ENCODE peak calls at places on chromosomes 4 and X, in ten cellular contexts. L is sigmoid colon, V is fibroblast of lung, K is small intestine, P is GM23338, M is ascending aorta, G is Peyer's patch, O is IMR-90, F is heart right ventricle, Q is H9. I is an unnamed sample.

GRCh38 chr4:10688827-10689226 is 4.3 kb upstream of the CLNK start:
- DNase-seq in L (no peak), V (no peak), K (no peak), P (no peak), M (no peak), G (no peak), O (no peak), F (no peak), Q (no peak), I (no peak)

GRCh38 chr4:40990202-40990898 is 224.0 kb downstream of the APBB2 start:
- DNase-seq in L (no peak), V (peak; percentile 99), K (no peak), P (no peak), M (no peak), G (no peak), O (peak; percentile 97), F (no peak), Q (no peak), I (no peak)

GRCh38 chrX:40175416-40176255 is 77.9 kb upstream of the BCOR start:
- DNase-seq in L (peak; percentile 89), V (peak; percentile 57), K (peak; percentile 78), P (peak; percentile 42), M (no peak), G (peak; percentile 91), O (no peak), F (peak; percentile 77), Q (peak; percentile 69), I (peak; percentile 82)

GRCh38 chr4:153488006-153488718 is 22.0 kb downstream of the TMEM131L start:
- DNase-seq in L (no peak), V (peak; percentile 67), K (no peak), P (no peak), M (no peak), G (no peak), O (peak; percentile 53), F (no peak), Q (no peak), I (peak; percentile 94)

GRCh38 chr4:123244233-123244632 is 152.4 kb upstream of the SPRY1 start:
- DNase-seq in L (peak; percentile 77), V (no peak), K (no peak), P (no peak), M (no peak), G (peak; percentile 55), O (peak; percentile 65), F (peak; percentile 51), Q (no peak), I (no peak)

GRCh38 chr4:156956947-156957346 is 14.7 kb downstream of the PDGFC start:
- DNase-seq in L (no peak), V (no peak), K (no peak), P (no peak), M (no peak), G (no peak), O (no peak), F (no peak), Q (no peak), I (no peak)

GRCh38 chr4:4829837-4830236 is 29.6 kb upstream of the MSX1 start:
- DNase-seq in L (no peak), V (no peak), K (no peak), P (no peak), M (no peak), G (no peak), O (no peak), F (no peak), Q (no peak), I (no peak)

GRCh38 chr4:2662598-2662997 is 93.5 kb downstream of the TNIP2 start:
- DNase-seq in L (no peak), V (peak; percentile 87), K (no peak), P (no peak), M (no peak), G (no peak), O (peak; percentile 93), F (no peak), Q (no peak), I (no peak)

GRCh38 chr4:166165829-166166420 is 292.9 kb downstream of the TLL1 start:
- DNase-seq in L (no peak), V (peak; percentile 66), K (peak; percentile 67), P (peak; percentile 81), M (no peak), G (no peak), O (peak; percentile 68), F (no peak), Q (no peak), I (no peak)

GRCh38 chr4:2909583-2909982 is 53.6 kb downstream of the NOP14 start:
- DNase-seq in L (no peak), V (no peak), K (no peak), P (no peak), M (no peak), G (no peak), O (no peak), F (no peak), Q (no peak), I (no peak)

GRCh38 chr4:87014284-87014782 is 79.5 kb downstream of the AFF1 start:
- DNase-seq in L (no peak), V (no peak), K (no peak), P (no peak), M (no peak), G (no peak), O (peak; percentile 39), F (no peak), Q (no peak), I (no peak)

GRCh38 chrX:117973175-117974075 is 143.2 kb downstream of the KLHL13 start:
- DNase-seq in L (no peak), V (no peak), K (no peak), P (no peak), M (no peak), G (no peak), O (no peak), F (no peak), Q (no peak), I (no peak)

GRCh38 chr4:111775908-111776307 is 369.3 kb upstream of the FAM241A start:
- DNase-seq in L (no peak), V (peak; percentile 22), K (no peak), P (no peak), M (no peak), G (no peak), O (no peak), F (no peak), Q (no peak), I (no peak)

GRCh38 chr4:109419679-109420078 is 13.9 kb upstream of the SEC24B start:
- DNase-seq in L (no peak), V (peak; percentile 36), K (no peak), P (peak; percentile 64), M (no peak), G (no peak), O (no peak), F (no peak), Q (no peak), I (no peak)

GRCh38 chrX:52420824-52421443 is 52.1 kb downstream of the XAGE2 start:
- DNase-seq in L (no peak), V (no peak), K (no peak), P (no peak), M (no peak), G (no peak), O (peak; percentile 55), F (no peak), Q (no peak), I (no peak)
- H3K27me3 ChIP-seq in L (no peaks in the 10 kb centered on the region), V (no peaks in the 10 kb centered on the region), K (no peaks in the 10 kb centered on the region), P (no peaks in the 10 kb centered on the region), M (no peaks in the 10 kb centered on the region), G (no peaks in the 10 kb centered on the region), O (peaks cover 8% of the 10 kb centered on the region), F (no peaks in the 10 kb centered on the region), Q (no peaks in the 10 kb centered on the region), I (no peaks in the 10 kb centered on the region)

GRCh38 chr4:94739741-94740140 is 18.0 kb upstream of the BMPR1B start:
- DNase-seq in L (no peak), V (no peak), K (no peak), P (no peak), M (no peak), G (no peak), O (no peak), F (no peak), Q (no peak), I (no peak)
- H3K4me1 ChIP-seq in L (no peaks in the 10 kb centered on the region), V (no peaks in the 10 kb centered on the region), K (no peaks in the 10 kb centered on the region), P (no peaks in the 10 kb centered on the region), M (no peaks in the 10 kb centered on the region), G (no peaks in the 10 kb centered on the region), O (no peaks in the 10 kb centered on the region), F (no peaks in the 10 kb centered on the region), Q (no peaks in the 10 kb centered on the region), I (no peaks in the 10 kb centered on the region)

DNA sequence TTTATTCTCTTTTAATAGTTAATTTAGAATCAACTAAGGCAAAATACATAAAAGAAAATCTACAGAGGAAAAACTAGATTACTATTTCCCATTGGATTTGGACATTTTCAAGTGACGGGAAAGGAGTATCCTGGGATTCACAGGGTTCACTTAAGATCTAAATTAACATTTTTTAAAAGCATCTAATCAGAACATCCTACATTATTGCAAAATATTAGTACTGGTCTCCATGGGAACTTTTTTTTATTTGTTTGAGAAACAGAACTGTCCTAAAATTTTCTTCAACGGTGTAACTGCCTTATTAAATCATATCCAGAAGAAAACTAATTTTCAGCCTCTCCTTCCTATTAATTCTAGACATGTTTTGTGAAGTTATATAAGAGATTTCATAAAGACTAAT is 69.7 kb downstream of the METTL14 start:
- DNase-seq in L (no peak), V (no peak), K (no peak), P (no peak), M (no peak), G (no peak), O (no peak), F (no peak), Q (no peak), I (no peak)
- H3K27me3 ChIP-seq in L (no peaks in the 10 kb centered on the region), V (no peaks in the 10 kb centered on the region), K (no peaks in the 10 kb centered on the region), P (no peaks in the 10 kb centered on the region), M (no peaks in the 10 kb centered on the region), G (no peaks in the 10 kb centered on the region), O (no peaks in the 10 kb centered on the region), F (no peaks in the 10 kb centered on the region), Q (no peaks in the 10 kb centered on the region), I (no peaks in the 10 kb centered on the region)

GRCh38 chr4:89299153-89299789 is 8.3 kb downstream of the GPRIN3 start:
- DNase-seq in L (no peak), V (no peak), K (peak; percentile 71), P (no peak), M (no peak), G (no peak), O (no peak), F (no peak), Q (no peak), I (no peak)

GRCh38 chr4:89301902-89302301 is 5.7 kb downstream of the GPRIN3 start:
- DNase-seq in L (no peak), V (no peak), K (no peak), P (no peak), M (no peak), G (no peak), O (no peak), F (no peak), Q (no peak), I (no peak)

GRCh38 chr4:89300490-89300889 is 7.1 kb downstream of the GPRIN3 start:
- DNase-seq in L (no peak), V (no peak), K (no peak), P (no peak), M (no peak), G (no peak), O (no peak), F (no peak), Q (no peak), I (no peak)

GRCh38 chr4:89300060-89300459 is 7.5 kb downstream of the GPRIN3 start:
- DNase-seq in L (no peak), V (no peak), K (no peak), P (no peak), M (no peak), G (no peak), O (no peak), F (no peak), Q (no peak), I (no peak)

DNA sequence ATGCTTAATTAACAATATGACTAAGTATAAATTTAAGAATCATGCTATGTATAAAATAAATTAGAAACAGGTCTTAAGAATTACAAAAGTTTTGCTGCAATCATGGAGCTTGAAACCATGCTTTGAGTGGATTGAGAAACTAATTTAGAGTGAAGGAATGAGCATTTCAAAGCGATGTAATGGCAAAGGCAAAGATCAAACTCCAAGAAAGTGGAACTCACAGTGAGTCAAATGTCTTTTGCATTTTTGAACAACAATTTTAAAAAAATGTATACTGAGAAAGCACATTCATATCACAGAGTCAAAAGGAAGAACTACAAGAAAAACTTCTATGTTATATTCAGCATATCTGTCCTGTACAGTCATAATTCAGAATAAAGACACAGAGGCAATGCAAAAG is 6.6 kb downstream of the GPRIN3 start:
- DNase-seq in L (no peak), V (no peak), K (peak; percentile 53), P (no peak), M (no peak), G (no peak), O (no peak), F (no peak), Q (no peak), I (no peak)
- H3K4me1 ChIP-seq in L (no peaks in the 10 kb centered on the region), V (no peaks in the 10 kb centered on the region), K (peaks cover 12% of the 10 kb centered on the region), P (peaks cover under 1% of the 10 kb centered on the region), M (no peaks in the 10 kb centered on the region), G (peaks cover 23% of the 10 kb centered on the region), O (no peaks in the 10 kb centered on the region), F (peaks cover 15% of the 10 kb centered on the region), Q (peaks cover 2% of the 10 kb centered on the region), I (peaks cover 88% of the 10 kb centered on the region)

I was measured in CD4-positive, alpha-beta memory T cell.